ENCODE peak calls at places on chromosomes 3 and 15, in five cellular contexts. L is H9, R is trophoblast cell, P is H1, M is mesenchymal stem cell. J is an unnamed sample.

GRCh38 chr3:42736531-42736930 is 33.9 kb upstream of the HHATL start:
- DNase-seq in L (peak; percentile 25), R (no peak), P (no peak), M (no peak), J (no peak)

GRCh38 chr3:149527531-149528343 is 53.2 kb downstream of the TM4SF4 start:
- DNase-seq in M (peak; percentile 65), R (no peak), P (no peak), L (no peak), J (no peak)

GRCh38 chr3:126911162-126912026 is 71.5 kb upstream of the PLXNA1 start:
- DNase-seq in L (peak; percentile 50), P (peak; percentile 39), R (peak; percentile 80), M (peak; percentile 90), J (no peak)

GRCh38 chr15:66298803-66299251 is 5.5 kb downstream of the DIS3L start:
- DNase-seq in P (no peak), L (no peak), R (no peak), M (no peak), J (no peak)

GRCh38 chr3:172311217-172311616 is 137.0 kb downstream of the GHSR start:
- DNase-seq in M (no peak), L (no peak), P (no peak), R (no peak), J (no peak)

GRCh38 chr3:160369784-160370183 is 29.2 kb downstream of the IFT80 start:
- DNase-seq in R (no peak), P (no peak), L (no peak), M (no peak), J (no peak)

GRCh38 chr3:3110299-3110630 is at the start of gene IL5RA:
- DNase-seq in P (no peak), R (peak; percentile 14), L (peak; percentile 35), M (peak; percentile 84), J (no peak)

GRCh38 chr3:56800373-56801150 is 1.2 kb downstream of the ARHGEF3 start:
- DNase-seq in P (no peak), R (no peak), L (no peak), M (peak; percentile 30), J (no peak)

GRCh38 chr3:124261301-124261700 is 269.4 kb upstream of the ROPN1 start:
- DNase-seq in L (no peak), R (no peak), M (peak; percentile 33), P (no peak), J (no peak)

GRCh38 chr3:128416578-128417150 is 50.0 kb downstream of the DNAJB8 start:
- DNase-seq in L (no peak), R (peak; percentile 99), P (no peak), M (peak; percentile 85), J (no peak)

GRCh38 chr3:100093826-100094225 is 20.5 kb downstream of the FILIP1L start:
- DNase-seq in P (no peak), L (no peak), M (no peak), R (no peak), J (no peak)

GRCh38 chr3:171159024-171159821 is 132.7 kb upstream of the SLC2A2 start:
- DNase-seq in L (no peak), R (no peak), P (no peak), M (no peak), J (no peak)

GRCh38 chr3:16064660-16065414 is 109.6 kb upstream of the GALNT15 start:
- DNase-seq in L (no peak), R (no peak), M (peak; percentile 89), P (no peak), J (no peak)

GRCh38 chr15:40582726-40583246 is 11.3 kb upstream of the KNL1 start:
- DNase-seq in P (no peak), R (no peak), M (no peak), L (peak; percentile 60), J (no peak)

GRCh38 chr3:141575879-141576743 is 89.3 kb downstream of the RASA2 start:
- DNase-seq in R (no peak), P (no peak), L (no peak), M (peak; percentile 34), J (no peak)

GRCh38 chr3:154324919-154325318 is 632 bp upstream of the DHX36 start:
- DNase-seq in R (no peak), L (no peak), P (no peak), M (peak; percentile 23), J (no peak)

GRCh38 chr3:11226042-11226370 is 46.2 kb upstream of the ATG7 start:
- DNase-seq in M (no peak), P (no peak), L (no peak), R (no peak), J (no peak)

GRCh38 chr3:38438421-38438820 is 15.3 kb upstream of the ACVR2B start:
- DNase-seq in P (no peak), L (no peak), R (no peak), M (no peak), J (no peak)

GRCh38 chr3:187019542-187020072 is 89.3 kb downstream of the ST6GAL1 start:
- DNase-seq in P (no peak), R (no peak), L (no peak), M (no peak), J (no peak)

GRCh38 chr15:99452010-99452409 is 113.8 kb upstream of the MEF2A start:
- DNase-seq in M (no peak), P (no peak), L (no peak), R (no peak), J (no peak)

GRCh38 chr15:96345560-96346389 is 15.3 kb downstream of the NR2F2 start:
- DNase-seq in R (no peak), M (peak; percentile 90), L (peak; percentile 70), P (no peak), J (no peak)

GRCh38 chr3:64216706-64217105 is 8.6 kb downstream of the PRICKLE2 start:
- DNase-seq in P (no peak), R (no peak), M (peak; percentile 45), L (peak; percentile 32), J (no peak)

GRCh38 chr15:67030036-67030762 is 35.2 kb upstream of the SMAD3 start:
- DNase-seq in P (peak; percentile 75), R (no peak), L (peak; percentile 86), M (peak; percentile 43), J (peak; percentile 76)

GRCh38 chr15:56168394-56168793 is 75.3 kb downstream of the RFX7 start:
- DNase-seq in L (no peak), P (no peak), M (peak; percentile 41), R (no peak), J (no peak)

GRCh38 chr3:195260286-195260905 is 10.6 kb downstream of the XXYLT1 start:
- DNase-seq in L (peak; percentile 78), P (no peak), M (peak; percentile 45), R (no peak), J (peak; percentile 35)

GRCh38 chr15:79970921-79971434 is at the start of gene BCL2A1:
- DNase-seq in P (no peak), M (no peak), R (peak; percentile 13), L (no peak), J (no peak)

GRCh38 chr3:127351775-127352350 is 64.0 kb upstream of the PRR20G start:
- DNase-seq in M (no peak), P (no peak), R (no peak), L (no peak), J (no peak)

GRCh38 chr15:38941399-38941953 is 376.9 kb upstream of the RASGRP1 start:
- DNase-seq in P (no peak), M (no peak), L (no peak), R (no peak), J (no peak)

GRCh38 chr3:170852307-170852706 is 17.7 kb downstream of the RPL22L1 start:
- DNase-seq in R (no peak), L (no peak), P (no peak), M (peak; percentile 72), J (no peak)

GRCh38 chr3:161630791-161631190 is 134.2 kb downstream of the OTOL1 start:
- DNase-seq in L (no peak), R (no peak), P (no peak), M (peak; percentile 12), J (peak; percentile 18)

GRCh38 chr3:17749705-17750293 is 7.4 kb upstream of the TBC1D5 start:
- DNase-seq in R (no peak), P (no peak), L (no peak), M (no peak), J (no peak)
- H2BK12ac ChIP-seq in R (no peak overlapping the region), P (no peak overlapping the region), L (no peak overlapping the region), M (no peak overlapping the region), J (no peak overlapping the region)

GRCh38 chr3:157129782-157130137 is 30.2 kb downstream of the CCNL1 start:
- DNase-seq in P (no peak), R (no peak), M (no peak), L (no peak), J (peak; percentile 26)
- H3K4me1 ChIP-seq in P (peaks cover 5% of the 10 kb centered on the region), R (peaks cover 23% of the 10 kb centered on the region), M (peaks cover 51% of the 10 kb centered on the region), L (peaks cover 2% of the 10 kb centered on the region), J (peaks cover 13% of the 10 kb centered on the region)

GRCh38 chr15:68229386-68230156 is at the start of gene CLN6:
- DNase-seq in L (peak; percentile 77), R (peak; percentile 72), M (peak; percentile 87), P (no peak), J (peak; percentile 79)
- H2BK5ac ChIP-seq in L (no peak within 1 kb of the TSS), R (peak within 1 kb of the TSS; percentile 91), M (peak within 1 kb of the TSS; percentile 8), P (peak within 1 kb of the TSS; percentile 79), J (peak within 1 kb of the TSS; percentile 76)

GRCh38 chr3:84125201-84125721 is 833.5 kb upstream of the CADM2 start:
- DNase-seq in R (no peak), P (no peak), L (no peak), M (no peak), J (no peak)
- H2BK12ac ChIP-seq in R (no peak overlapping the region), P (no peak overlapping the region), L (no peak overlapping the region), M (no peak overlapping the region), J (no peak overlapping the region)